ENCODE peak calls at places on chromosomes 3 and 15, in six cellular contexts. J, I, C, Y, T and M are unnamed samples.

GRCh38 chr3:132160218-132160617 is 125.4 kb upstream of the CPNE4 start:
- DNase-seq in J (no peak), I (no peak), C (no peak), Y (no peak), T (no peak), M (no peak)

GRCh38 chr3:115239717-115240116 is 92.6 kb upstream of the ZBTB20 start:
- DNase-seq in J (peak; percentile 62), I (no peak), C (no peak), Y (peak; percentile 90), T (no peak), M (no peak)

GRCh38 chr3:134008630-134009156 is 21.0 kb downstream of the SLCO2A1 start:
- DNase-seq in J (no peak), I (no peak), C (no peak), Y (peak; percentile 79), T (no peak), M (peak; percentile 11)

GRCh38 chr3:97495896-97496295 is 268.7 kb upstream of the ARL6 start:
- DNase-seq in J (no peak), I (no peak), C (no peak), Y (no peak), T (no peak), M (no peak)

GRCh38 chr15:90987561-90988141 is 6.7 kb downstream of the PRC1 start:
- DNase-seq in J (no peak), I (no peak), C (no peak), Y (no peak), T (no peak), M (no peak)

GRCh38 chr3:133804896-133805295 is 719 bp upstream of the SRPRB start:
- DNase-seq in J (no peak), I (no peak), C (no peak), Y (no peak), T (no peak), M (no peak)

GRCh38 chr3:157354722-157355121 is 81.9 kb upstream of the PTX3 start:
- DNase-seq in J (no peak), I (no peak), C (no peak), Y (peak; percentile 15), T (no peak), M (no peak)

GRCh38 chr3:31636063-31636462 is 103.3 kb downstream of the STT3B start:
- DNase-seq in J (no peak), I (no peak), C (no peak), Y (no peak), T (no peak), M (no peak)

GRCh38 chr15:96046620-96047240 is 283.8 kb upstream of the NR2F2 start:
- DNase-seq in J (no peak), I (no peak), C (no peak), Y (no peak), T (no peak), M (no peak)

GRCh38 chr15:59104602-59104911 is 389 bp upstream of the CCNB2 start:
- DNase-seq in J (no peak), I (no peak), C (no peak), Y (no peak), T (no peak), M (no peak)

GRCh38 chr15:33154366-33155166 is 39.9 kb downstream of the FMN1 start:
- DNase-seq in J (no peak), I (no peak), C (no peak), Y (no peak), T (no peak), M (peak; percentile 32)

GRCh38 chr3:14590594-14590993 is 50.5 kb upstream of the GRIP2 start:
- DNase-seq in J (no peak), I (no peak), C (no peak), Y (no peak), T (no peak), M (no peak)

GRCh38 chr3:111249421-111249820 is 177.8 kb downstream of the NECTIN3 start:
- DNase-seq in J (no peak), I (no peak), C (no peak), Y (no peak), T (no peak), M (no peak)

GRCh38 chr15:70319466-70319865 is 221.7 kb upstream of the TLE3 start:
- DNase-seq in J (no peak), I (no peak), C (no peak), Y (no peak), T (no peak), M (peak; percentile 11)

GRCh38 chr3:37174532-37175126 is at the start of gene LRRFIP2:
- DNase-seq in J (no peak), I (no peak), C (no peak), Y (no peak), T (no peak), M (no peak)

GRCh38 chr15:22980189-22981136 is at the start of gene CYFIP1:
- DNase-seq in J (peak; percentile 90), I (peak; percentile 81), C (peak; percentile 87), Y (peak; percentile 61), T (peak; percentile 70), M (peak; percentile 83)

GRCh38 chr3:185934726-185935464 is 2.9 kb downstream of the TRA2B start:
- DNase-seq in J (no peak), I (no peak), C (no peak), Y (no peak), T (no peak), M (no peak)

GRCh38 chr3:71048948-71049347 is 534.6 kb downstream of the FOXP1 start:
- DNase-seq in J (no peak), I (peak; percentile 77), C (peak; percentile 41), Y (no peak), T (no peak), M (no peak)

DNA sequence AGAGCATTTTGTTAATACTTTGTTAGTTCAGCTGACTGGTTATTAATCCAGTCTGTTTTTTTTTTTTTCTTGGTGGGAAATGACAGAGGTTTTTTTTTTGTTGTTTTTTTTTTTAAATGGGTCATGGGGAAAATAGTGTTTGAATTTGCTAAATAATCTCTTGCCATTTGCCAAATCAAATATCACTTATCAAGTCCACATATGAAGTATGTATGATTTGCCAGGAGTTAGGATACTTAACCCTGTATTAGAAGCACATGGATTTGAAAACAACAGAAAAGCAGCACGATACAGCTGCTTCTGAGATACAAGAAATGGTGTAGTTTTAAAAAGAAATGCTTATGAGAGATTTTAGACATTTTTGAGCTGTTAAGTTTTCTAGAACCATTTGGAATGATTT is 21.6 kb downstream of the P2RY14 start:
- DNase-seq in J (no peak), I (no peak), C (no peak), Y (no peak), T (no peak), M (no peak)
- TF ChIP-seq POLR2AphosphoS5 in J (no peak), I (no peak), C (no peak), Y (no peak), T (no peak), M (no peak)

GRCh38 chr3:40464339-40465110 is 7.4 kb downstream of the RPL14 start:
- DNase-seq in J (no peak), I (no peak), C (no peak), Y (no peak), T (no peak), M (no peak)
- TF ChIP-seq POLR2A in J (no peak), I (no peak), C (no peak), Y (no peak), T (no peak), M (no peak)

GRCh38 chr3:49004352-49005297 is 2.6 kb upstream of the WDR6 start:
- DNase-seq in J (no peak), I (no peak), C (no peak), Y (no peak), T (no peak), M (no peak)
- TF ChIP-seq POLR2AphosphoS5 in J (no peak), I (no peak), C (no peak), Y (no peak), T (no peak), M (no peak)

DNA sequence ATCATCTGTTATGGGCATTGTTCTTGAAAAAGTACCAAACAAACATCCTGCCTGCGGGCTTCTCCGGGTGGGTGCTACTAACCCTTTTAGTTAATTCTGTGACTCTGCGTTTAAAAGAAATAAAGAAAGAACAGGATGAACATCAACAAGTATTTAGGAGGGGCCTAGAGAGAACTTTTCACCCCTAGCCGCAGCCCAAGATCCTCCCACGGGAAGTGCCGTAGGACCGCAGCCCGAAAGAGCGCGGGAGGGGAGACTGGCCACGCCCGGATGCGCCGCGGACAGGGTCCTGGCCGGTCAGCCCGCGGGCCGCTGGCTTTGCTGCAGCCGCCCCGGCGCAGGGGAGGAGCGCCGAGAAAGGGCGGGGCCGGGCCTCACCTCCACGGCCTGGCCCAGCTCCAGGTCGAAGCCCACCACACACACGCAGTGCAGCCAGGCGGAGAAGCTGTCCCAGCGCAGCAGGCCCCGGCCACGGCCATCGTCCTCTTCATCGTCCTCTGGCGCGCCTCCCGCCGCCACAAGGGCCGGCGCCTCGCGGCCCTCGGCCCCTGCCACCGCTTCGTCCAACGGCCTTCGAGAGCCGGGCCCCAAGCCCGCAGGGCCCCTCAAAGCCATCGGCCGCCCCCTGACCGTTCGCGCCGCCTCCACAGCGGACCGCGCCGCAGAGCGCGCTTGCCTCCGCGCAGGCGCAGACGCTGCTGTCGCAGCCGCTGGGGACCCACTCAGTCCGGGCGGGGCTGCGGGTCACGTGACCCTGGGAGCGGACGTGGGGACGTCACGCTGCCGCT is at the start of gene DENND6A:
- DNase-seq in J (peak; percentile 98), I (peak; percentile 93), C (peak; percentile 98), Y (peak; percentile 89), T (peak; percentile 92), M (peak; percentile 96)
- TF ChIP-seq POLR2A in J (peak; percentile 95), I (peak; percentile 95), C (peak; percentile 73), Y (peak; percentile 95), T (peak; percentile 74), M (peak; percentile 96)

GRCh38 chr3:171811913-171812321 is 1.6 kb upstream of the PLD1 start:
- DNase-seq in J (no peak), I (no peak), C (no peak), Y (no peak), T (no peak), M (no peak)

GRCh38 chr3:171810278-171811058 is at the start of gene PLD1:
- DNase-seq in J (peak; percentile 92), I (peak; percentile 68), C (peak; percentile 89), Y (peak; percentile 63), T (peak; percentile 41), M (peak; percentile 70)

GRCh38 chr3:171812811-171813210 is 2.5 kb upstream of the PLD1 start:
- DNase-seq in J (no peak), I (no peak), C (no peak), Y (no peak), T (no peak), M (no peak)

GRCh38 chr3:171809513-171810277 is 588 bp downstream of the PLD1 start:
- DNase-seq in J (peak; percentile 86), I (no peak), C (peak; percentile 68), Y (no peak), T (peak; percentile 49), M (peak; percentile 55)

GRCh38 chr3:171811059-171811912 is 1.0 kb upstream of the PLD1 start:
- DNase-seq in J (no peak), I (peak; percentile 43), C (no peak), Y (no peak), T (no peak), M (no peak)
- TF ChIP-seq POLR2AphosphoS5 in J (peak; percentile 78), I (peak; percentile 76), C (peak; percentile 58), Y (no peak), T (no peak), M (peak; percentile 52)

GRCh38 chr15:64460206-64460736 is at the start of gene ZNF609:
- DNase-seq in J (peak; percentile 95), I (peak; percentile 89), C (peak; percentile 94), Y (peak; percentile 95), T (peak; percentile 72), M (peak; percentile 88)
- TF ChIP-seq POLR2A in J (peak; percentile 12), I (peak; percentile 47), C (no peak), Y (no peak), T (no peak), M (peak; percentile 46)

DNA sequence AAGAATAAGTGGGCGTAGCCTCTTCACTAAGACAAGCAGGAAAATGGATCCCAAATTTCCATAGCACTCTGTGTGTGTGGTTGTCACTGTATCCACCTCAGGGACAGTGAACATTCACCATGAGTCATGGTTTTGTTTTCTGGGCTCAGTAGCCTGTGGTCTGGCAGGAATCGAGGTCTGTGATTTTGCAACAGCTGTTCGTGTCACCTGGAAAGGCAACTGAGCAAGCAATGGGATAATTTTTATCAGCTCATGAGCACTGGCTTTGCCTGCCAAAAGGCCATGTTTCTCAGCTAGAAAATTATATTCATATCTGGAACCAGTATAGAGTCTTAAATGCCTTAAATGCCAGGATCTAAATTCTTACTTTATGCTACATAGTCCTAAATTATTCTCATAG is 60.9 kb downstream of the STRIT1 start:
- DNase-seq in J (peak; percentile 83), I (peak; percentile 84), C (peak; percentile 63), Y (peak; percentile 54), T (no peak), M (no peak)
- TF ChIP-seq POLR2AphosphoS5 in J (no peak), I (peak; percentile 83), C (peak; percentile 83), Y (no peak), T (no peak), M (peak; percentile 48)